ENCODE peak calls at places on chromosomes 4 and X, in seven cellular contexts. X, U, L, D, G, J and Q are unnamed samples.

GRCh38 chr4:4430492-4431195 is 43.7 kb downstream of the NSG1 start:
- DNase-seq in X (peak; percentile 48), U (peak; percentile 79), L (no peak), D (peak; percentile 77), G (peak; percentile 84), J (peak; percentile 39), Q (peak; percentile 17)

GRCh38 chrX:153478746-153479145 is 8.4 kb upstream of the HAUS7 start:
- DNase-seq in X (no peak), U (no peak), L (no peak), D (no peak), G (no peak), J (no peak), Q (no peak)

GRCh38 chr4:8182858-8183725 is 16.0 kb upstream of the SH3TC1 start:
- DNase-seq in X (peak; percentile 85), U (peak; percentile 77), L (no peak), D (no peak), G (no peak), J (peak; percentile 23), Q (no peak)

GRCh38 chrX:118182050-118182449 is 65.4 kb upstream of the KLHL13 start:
- DNase-seq in X (no peak), U (no peak), L (no peak), D (no peak), G (no peak), J (no peak), Q (no peak)

GRCh38 chr4:186105721-186106335 is 1.3 kb downstream of the FAM149A start:
- DNase-seq in X (no peak), U (no peak), L (no peak), D (peak; percentile 36), G (peak; percentile 35), J (no peak), Q (no peak)

GRCh38 chr4:153205757-153206156 is 1.5 kb downstream of the TRIM2 start:
- DNase-seq in X (no peak), U (no peak), L (no peak), D (no peak), G (peak; percentile 64), J (peak; percentile 92), Q (no peak)

GRCh38 chr4:81136161-81136910 is 78.7 kb downstream of the PRKG2 start:
- DNase-seq in X (no peak), U (no peak), L (no peak), D (no peak), G (no peak), J (no peak), Q (no peak)

GRCh38 chr4:53281438-53281837 is 84.4 kb downstream of the SCFD2 start:
- DNase-seq in X (no peak), U (no peak), L (no peak), D (no peak), G (no peak), J (no peak), Q (no peak)

GRCh38 chr4:8291701-8292387 is 22.3 kb downstream of the HTRA3 start:
- DNase-seq in X (no peak), U (no peak), L (no peak), D (no peak), G (no peak), J (no peak), Q (no peak)

GRCh38 chrX:136047969-136048368 is 62.7 kb downstream of the SLC9A6 start:
- DNase-seq in X (no peak), U (no peak), L (no peak), D (no peak), G (no peak), J (no peak), Q (no peak)

GRCh38 chr4:93809773-93810172 is 18.8 kb upstream of the ATOH1 start:
- DNase-seq in X (no peak), U (no peak), L (no peak), D (no peak), G (no peak), J (no peak), Q (no peak)

DNA sequence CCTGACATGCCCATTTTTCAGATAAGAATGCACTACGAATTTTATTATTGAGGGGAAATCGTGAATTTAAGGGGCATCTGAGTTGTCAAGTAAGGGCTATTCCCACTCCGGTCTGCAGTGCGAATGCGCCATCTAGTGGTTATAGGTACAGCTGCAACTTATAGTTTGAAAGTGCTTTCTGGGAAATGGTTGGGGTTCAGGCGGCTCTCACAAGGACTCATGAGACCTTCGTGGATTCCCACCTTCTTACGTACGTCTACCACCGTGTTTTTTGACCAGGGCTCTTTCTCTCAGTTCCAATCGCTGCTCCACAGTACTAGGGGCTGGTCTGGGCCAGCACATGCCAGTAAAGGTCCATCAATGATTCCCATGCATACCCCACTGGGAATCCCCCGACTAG is 12.3 kb downstream of the MSL3 start:
- DNase-seq in X (peak; percentile 69), U (peak; percentile 64), L (peak; percentile 68), D (peak; percentile 74), G (peak; percentile 59), J (peak; percentile 22), Q (peak; percentile 54)
- TF ChIP-seq REST in X (no peak), U (no peak), L (no peak), D (no peak), G (no peak), J (no peak), Q (no peak)

GRCh38 chrX:103356023-103356798 is at the start of gene TCEAL9:
- DNase-seq in X (peak; percentile 74), U (peak; percentile 11), L (no peak), D (peak; percentile 71), G (peak; percentile 60), J (peak; percentile 29), Q (no peak)
- TF ChIP-seq REST in X (no peak), U (no peak), L (no peak), D (no peak), G (no peak), J (no peak), Q (no peak)

DNA sequence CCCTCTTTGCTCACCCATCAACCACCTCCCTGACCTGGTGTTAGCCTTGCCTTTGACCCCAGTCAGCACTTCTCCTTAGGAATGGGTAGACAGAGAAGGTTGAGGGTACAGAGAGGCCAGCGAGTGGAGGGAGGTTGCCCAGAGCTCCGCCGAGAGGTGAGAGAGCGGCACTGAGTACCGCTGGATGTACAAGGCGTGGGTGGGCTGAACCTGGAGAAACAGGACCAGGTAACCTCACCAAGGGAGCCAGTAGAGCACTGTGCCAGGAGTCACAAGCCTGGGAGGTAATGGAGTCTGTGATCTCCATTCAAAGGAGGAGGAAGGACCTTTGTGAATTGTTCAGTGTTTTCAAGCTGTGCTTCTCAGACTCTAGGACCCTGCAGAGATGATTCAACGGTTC is 256.2 kb downstream of the EVC2 start:
- DNase-seq in X (no peak), U (no peak), L (no peak), D (no peak), G (no peak), J (no peak), Q (no peak)
- TF ChIP-seq REST in X (no peak), U (no peak), L (no peak), D (no peak), G (no peak), J (no peak), Q (no peak)

GRCh38 chrX:65741823-65742222 is 74.4 kb downstream of the MSN start:
- DNase-seq in X (no peak), U (no peak), L (no peak), D (no peak), G (no peak), J (no peak), Q (no peak)

GRCh38 chrX:65745427-65745826 is 78.0 kb downstream of the MSN start:
- DNase-seq in X (no peak), U (no peak), L (no peak), D (no peak), G (no peak), J (no peak), Q (peak; percentile 26)

GRCh38 chrX:65740909-65741308 is 73.5 kb downstream of the MSN start:
- DNase-seq in X (no peak), U (no peak), L (no peak), D (no peak), G (no peak), J (no peak), Q (no peak)

GRCh38 chrX:65745992-65746391 is 78.5 kb downstream of the MSN start:
- DNase-seq in X (peak; percentile 11), U (no peak), L (no peak), D (no peak), G (peak; percentile 23), J (no peak), Q (peak; percentile 55)

GRCh38 chrX:65744965-65745364 is 77.5 kb downstream of the MSN start:
- DNase-seq in X (no peak), U (no peak), L (no peak), D (no peak), G (no peak), J (no peak), Q (no peak)
- TF ChIP-seq REST in X (no peak), U (no peak), L (no peak), D (no peak), G (no peak), J (no peak), Q (no peak)

DNA sequence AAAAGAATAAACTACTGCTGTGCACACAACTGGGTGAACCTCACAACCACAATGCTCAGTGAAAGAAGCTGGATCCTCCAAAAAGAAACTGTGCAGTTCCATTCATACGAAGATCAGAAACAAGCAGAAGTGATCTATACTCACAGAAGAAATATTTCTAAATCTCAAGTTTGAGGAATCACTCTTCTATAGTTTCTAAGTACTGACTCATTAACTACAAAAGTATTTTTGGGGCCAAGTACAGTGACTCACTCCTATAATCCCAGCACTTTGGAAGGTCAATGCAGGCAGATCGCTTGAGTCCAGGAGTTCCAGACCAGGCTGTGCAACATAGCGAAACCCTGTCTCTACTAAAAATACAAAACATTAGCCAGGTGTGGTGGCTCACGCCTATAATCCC is 51.3 kb upstream of the RELL1 start:
- DNase-seq in X (no peak), U (no peak), L (no peak), D (no peak), G (no peak), J (no peak), Q (no peak)
- TF ChIP-seq REST in X (no peak), U (no peak), L (no peak), D (no peak), G (no peak), J (no peak), Q (no peak)

DNA sequence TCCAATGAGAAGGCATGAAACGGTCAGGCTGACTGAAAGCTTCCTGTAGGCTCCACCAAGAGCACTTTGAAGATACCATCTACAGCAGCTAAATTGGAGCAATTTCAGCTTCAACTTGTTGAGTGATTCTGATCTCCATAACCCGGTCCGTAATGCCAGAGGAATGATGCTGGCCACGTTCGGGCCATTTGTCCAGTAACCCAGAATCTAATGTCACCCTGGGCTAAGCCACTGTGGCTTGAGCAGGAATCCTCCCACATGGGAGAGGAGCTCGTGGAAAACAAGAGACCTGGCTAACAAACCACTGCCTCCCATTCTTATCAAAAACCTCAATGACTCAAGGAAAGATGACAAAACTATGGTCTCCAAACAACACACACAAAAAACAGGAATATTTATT is 14.2 kb upstream of the TCEAL4 start:
- DNase-seq in X (no peak), U (no peak), L (no peak), D (no peak), G (no peak), J (no peak), Q (no peak)
- TF ChIP-seq REST in X (no peak), U (no peak), L (no peak), D (no peak), G (no peak), J (no peak), Q (no peak)